ENCODE peak calls at places on chromosomes 11 and 22, in seven cellular contexts. F is GM12878, X is HepG2, Z is SK-N-SH, V is HCT116, I is H1, L is K562. U is an unnamed sample.

GRCh38 chr11:96219981-96220623 is 122.9 kb downstream of the MAML2 start:
- DNase-seq in F (no peak), X (peak), Z (no peak), V (no peak), I (no peak), L (no peak), U (no peak)

GRCh38 chr22:33853200-33854097 is 66.8 kb downstream of the LARGE1 start:
- DNase-seq in F (peak), X (peak), Z (peak), V (no peak), I (no peak), L (no peak), U (peak)

GRCh38 chr22:49975543-49976389 is 15.2 kb downstream of the PIM3 start:
- DNase-seq in F (no peak), X (no peak), Z (peak), V (no peak), I (no peak), L (peak), U (no peak)

GRCh38 chr11:99803501-99803900 is 782.8 kb downstream of the CNTN5 start:
- DNase-seq in F (no peak), X (no peak), Z (no peak), V (no peak), I (no peak), L (no peak), U (no peak)

GRCh38 chr11:60390389-60390788 is 5.9 kb upstream of the MS4A14 start:
- DNase-seq in F (no peak), X (no peak), Z (no peak), V (no peak), I (no peak), L (no peak), U (no peak)

GRCh38 chr22:28075260-28075981 is 156.4 kb upstream of the PITPNB start:
- DNase-seq in F (no peak), X (peak), Z (no peak), V (no peak), I (no peak), L (no peak), U (no peak)

GRCh38 chr11:92556435-92556834 is 331.8 kb downstream of the FAT3 start:
- DNase-seq in F (no peak), X (no peak), Z (no peak), V (no peak), I (no peak), L (no peak), U (peak)

GRCh38 chr11:116703421-116703820 is 69.4 kb downstream of the BUD13 start:
- DNase-seq in F (no peak), X (no peak), Z (peak), V (no peak), I (no peak), L (no peak), U (no peak)

GRCh38 chr11:65501530-65502273 is 2.9 kb downstream of the MALAT1 start:
- DNase-seq in F (no peak), X (no peak), Z (no peak), V (no peak), I (no peak), L (peak), U (no peak)

GRCh38 chr11:30889116-30889765 is 303.1 kb upstream of the MPPED2 start:
- DNase-seq in F (no peak), X (no peak), Z (no peak), V (no peak), I (no peak), L (no peak), U (no peak)

GRCh38 chr11:131351848-131352247 is 18.6 kb upstream of the NTM start:
- DNase-seq in F (no peak), X (no peak), Z (no peak), V (no peak), I (no peak), L (no peak), U (no peak)

GRCh38 chr22:37228106-37229011 is 15.7 kb downstream of the RAC2 start:
- DNase-seq in F (no peak), X (no peak), Z (no peak), V (peak), I (no peak), L (no peak), U (no peak)

GRCh38 chr11:95364324-95365295 is 133.6 kb upstream of the SESN3 start:
- DNase-seq in F (no peak), X (peak), Z (peak), V (no peak), I (no peak), L (no peak), U (no peak)

GRCh38 chr22:43066844-43067385 is 22.3 kb downstream of the TTLL1 start:
- DNase-seq in F (no peak), X (no peak), Z (no peak), V (peak), I (no peak), L (no peak), U (no peak)

GRCh38 chr22:19041403-19042074 is 80.7 kb downstream of the DGCR2 start:
- DNase-seq in F (no peak), X (no peak), Z (no peak), V (no peak), I (no peak), L (no peak), U (no peak)

GRCh38 chr22:27133951-27134664 is 476.7 kb downstream of the MIAT start:
- DNase-seq in F (no peak), X (no peak), Z (no peak), V (no peak), I (no peak), L (peak), U (no peak)

GRCh38 chr11:116869610-116870009 is 32.2 kb upstream of the APOA1 start:
- DNase-seq in F (no peak), X (peak), Z (no peak), V (no peak), I (no peak), L (no peak), U (no peak)

GRCh38 chr11:67320011-67320410 is 16.7 kb downstream of the SSH3 start:
- DNase-seq in F (no peak), X (no peak), Z (no peak), V (no peak), I (no peak), L (no peak), U (no peak)

GRCh38 chr11:94602430-94603372 is 35.5 kb downstream of the PIWIL4 start:
- DNase-seq in F (peak), X (peak), Z (no peak), V (no peak), I (no peak), L (peak), U (peak)

GRCh38 chr11:25981998-25982397 is 349.9 kb upstream of the ANO3 start:
- DNase-seq in F (peak), X (peak), Z (peak), V (no peak), I (no peak), L (no peak), U (peak)

GRCh38 chr11:65639623-65640482 is 2.0 kb downstream of the SIPA1 start:
- DNase-seq in F (peak), X (no peak), Z (no peak), V (no peak), I (no peak), L (no peak), U (no peak)

GRCh38 chr11:119103793-119104192 is 2.1 kb upstream of the DPAGT1 start:
- DNase-seq in F (no peak), X (no peak), Z (no peak), V (no peak), I (no peak), L (no peak), U (no peak)

GRCh38 chr11:109001585-109001984 is 336.7 kb downstream of the DDX10 start:
- DNase-seq in F (no peak), X (no peak), Z (no peak), V (no peak), I (no peak), L (no peak), U (no peak)

GRCh38 chr11:57546869-57547518 is 9.6 kb downstream of the SMTNL1 start:
- DNase-seq in F (no peak), X (peak), Z (peak), V (no peak), I (no peak), L (peak), U (peak)

GRCh38 chr11:45683285-45684058 is 18.1 kb upstream of the CHST1 start:
- DNase-seq in F (no peak), X (no peak), Z (no peak), V (no peak), I (no peak), L (no peak), U (no peak)

GRCh38 chr22:45531441-45531840 is 28.8 kb downstream of the FBLN1 start:
- DNase-seq in F (no peak), X (no peak), Z (no peak), V (no peak), I (no peak), L (no peak), U (no peak)

GRCh38 chr22:34055525-34056200 is 135.4 kb upstream of the LARGE1 start:
- DNase-seq in F (no peak), X (peak), Z (peak), V (no peak), I (peak), L (peak), U (peak)

GRCh38 chr11:130031945-130032344 is 29.3 kb upstream of the PRDM10 start:
- DNase-seq in F (no peak), X (no peak), Z (no peak), V (no peak), I (no peak), L (no peak), U (no peak)

GRCh38 chr11:70048279-70049024 is 29.7 kb upstream of the ANO1 start:
- DNase-seq in F (no peak), X (no peak), Z (peak), V (peak), I (no peak), L (peak), U (peak)

GRCh38 chr11:104736503-104736902 is 161.8 kb downstream of the CASP12 start:
- DNase-seq in F (no peak), X (no peak), Z (no peak), V (no peak), I (no peak), L (no peak), U (no peak)

GRCh38 chr11:132718711-132719641 is 813.3 kb downstream of the OPCML start:
- DNase-seq in F (no peak), X (no peak), Z (no peak), V (no peak), I (no peak), L (no peak), U (no peak)

GRCh38 chr22:36237462-36238347 is 1.6 kb downstream of the APOL2 start:
- DNase-seq in F (no peak), X (no peak), Z (no peak), V (no peak), I (no peak), L (no peak), U (no peak)

GRCh38 chr22:44537016-44537936 is 39.2 kb upstream of the RTL6 start:
- DNase-seq in F (no peak), X (no peak), Z (peak), V (no peak), I (no peak), L (no peak), U (no peak)

GRCh38 chr11:108973402-108974119 is 308.7 kb downstream of the DDX10 start:
- DNase-seq in F (no peak), X (no peak), Z (no peak), V (no peak), I (no peak), L (no peak), U (no peak)

GRCh38 chr11:60719406-60719805 is 5.1 kb upstream of the MS4A18 start:
- DNase-seq in F (no peak), X (no peak), Z (no peak), V (no peak), I (no peak), L (no peak), U (no peak)

GRCh38 chr11:113168358-113168757 is 146.0 kb upstream of the TTC12 start:
- DNase-seq in F (no peak), X (no peak), Z (no peak), V (no peak), I (no peak), L (no peak), U (no peak)

GRCh38 chr11:117600261-117600783 is 196.7 kb downstream of the DSCAML1 start:
- DNase-seq in F (no peak), X (no peak), Z (no peak), V (no peak), I (no peak), L (no peak), U (no peak)

GRCh38 chr11:126637800-126638175 is 282.3 kb downstream of the ST3GAL4 start:
- DNase-seq in F (no peak), X (no peak), Z (no peak), V (no peak), I (no peak), L (no peak), U (no peak)

GRCh38 chr11:72613977-72614376 is 60.2 kb downstream of the PDE2A start:
- DNase-seq in F (peak), X (no peak), Z (no peak), V (no peak), I (no peak), L (peak), U (no peak)

GRCh38 chr11:65798882-65799281 is 12.0 kb downstream of the OVOL1 start:
- DNase-seq in F (no peak), X (no peak), Z (no peak), V (no peak), I (no peak), L (no peak), U (no peak)

GRCh38 chr11:35764414-35764813 is 101.8 kb downstream of the TRIM44 start:
- DNase-seq in F (no peak), X (no peak), Z (no peak), V (no peak), I (no peak), L (no peak), U (no peak)
- TF ChIP-seq JUND in F (no peak), X (no peak), Z (no peak), V (no peak), I (no peak), L (no peak), U (no peak)

DNA sequence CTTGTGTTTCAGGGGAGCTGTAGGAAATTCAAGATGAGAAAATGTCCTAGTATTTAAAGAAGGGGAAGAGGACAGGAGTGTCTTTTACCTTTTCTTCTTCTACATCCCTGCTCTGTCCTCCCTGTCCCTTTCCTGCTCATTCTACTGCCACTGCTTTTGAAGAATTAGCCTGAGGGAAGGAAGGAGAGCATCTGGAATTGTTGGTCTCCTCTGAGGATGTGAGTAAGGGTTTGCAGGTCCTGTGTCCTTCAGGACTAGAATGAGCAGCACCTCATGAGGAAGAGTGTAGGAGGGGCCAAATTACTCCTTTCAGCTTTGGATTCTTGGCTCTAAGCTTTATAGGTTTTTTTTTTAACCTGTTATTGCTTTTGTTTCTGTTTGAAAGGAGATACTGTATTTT is 24.2 kb downstream of the SNU13 start:
- DNase-seq in F (no peak), X (no peak), Z (no peak), V (no peak), I (no peak), L (no peak), U (no peak)
- TF ChIP-seq JUND in F (no peak), X (no peak), Z (no peak), V (no peak), I (no peak), L (no peak), U (no peak)

GRCh38 chr22:48566741-48567140 is 1260.9 kb downstream of the BRD1 start:
- DNase-seq in F (no peak), X (no peak), Z (no peak), V (no peak), I (no peak), L (no peak), U (no peak)

GRCh38 chr22:48567213-48567975 is 1260.3 kb downstream of the BRD1 start:
- DNase-seq in F (no peak), X (no peak), Z (peak), V (no peak), I (no peak), L (no peak), U (no peak)

GRCh38 chr22:48570912-48571311 is 1256.8 kb downstream of the BRD1 start:
- DNase-seq in F (no peak), X (no peak), Z (no peak), V (no peak), I (no peak), L (no peak), U (no peak)

GRCh38 chr22:48569476-48570233 is 1258.0 kb downstream of the BRD1 start:
- DNase-seq in F (no peak), X (no peak), Z (no peak), V (no peak), I (no peak), L (no peak), U (no peak)

GRCh38 chr22:48568736-48569330 is 1258.8 kb downstream of the BRD1 start:
- DNase-seq in F (no peak), X (no peak), Z (no peak), V (no peak), I (no peak), L (no peak), U (no peak)
- TF ChIP-seq JUND in F (no peak), X (no peak), Z (no peak), V (no peak), I (no peak), L (no peak), U (no peak)

DNA sequence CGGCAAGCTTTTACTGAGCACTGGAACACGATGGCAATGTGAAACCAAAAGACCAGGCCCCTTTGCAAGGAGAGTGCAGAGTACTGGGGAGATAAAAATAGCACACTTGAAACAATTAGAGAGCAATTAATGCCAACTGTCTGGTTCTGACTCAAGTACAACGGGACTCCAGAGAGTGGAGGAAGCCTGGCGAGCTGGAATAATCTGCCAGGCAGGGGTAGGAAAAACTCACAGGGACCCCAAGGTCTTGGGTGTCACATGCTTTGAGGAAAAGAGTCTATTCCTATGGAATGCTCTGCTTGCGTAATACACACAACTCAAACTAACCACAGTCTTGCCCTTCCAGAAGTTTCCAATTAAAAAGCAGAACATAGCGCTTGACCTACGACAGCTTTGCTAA is 113.0 kb upstream of the CLMP start:
- DNase-seq in F (peak), X (no peak), Z (peak), V (no peak), I (no peak), L (no peak), U (no peak)
- TF ChIP-seq JUND in F (no peak), X (no peak), Z (no peak), V (no peak), I (no peak), L (no peak), U (no peak)

DNA sequence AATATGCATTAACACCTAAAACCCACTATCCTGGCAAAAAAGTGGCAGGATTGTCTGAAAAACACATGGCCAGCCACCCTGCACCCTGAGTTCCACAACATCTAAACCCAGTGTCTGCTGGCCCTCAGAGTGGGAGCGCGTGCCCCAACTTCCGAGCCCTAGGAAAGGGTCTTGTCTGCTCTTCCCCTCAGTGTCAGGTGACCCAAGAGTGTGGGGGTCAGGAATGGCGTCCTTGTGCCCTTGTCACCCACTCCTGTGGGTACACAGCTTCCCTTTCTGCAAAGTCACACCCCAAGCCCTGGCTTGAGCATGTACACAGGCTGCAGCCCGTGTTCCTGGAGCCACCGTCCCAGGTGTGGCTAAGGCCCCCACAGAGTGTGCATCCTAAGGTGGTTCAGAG is 67.6 kb downstream of the CDKN1C start:
- DNase-seq in F (no peak), X (no peak), Z (no peak), V (no peak), I (no peak), L (no peak), U (no peak)
- TF ChIP-seq JUND in F (no peak), X (no peak), Z (no peak), V (no peak), I (no peak), L (no peak), U (no peak)

GRCh38 chr11:74820763-74821162 is 72.1 kb downstream of the RNF169 start:
- DNase-seq in F (no peak), X (peak), Z (no peak), V (no peak), I (no peak), L (no peak), U (no peak)
- TF ChIP-seq JUND in F (no peak), X (no peak), Z (peak), V (no peak), I (no peak), L (no peak), U (no peak)

DNA sequence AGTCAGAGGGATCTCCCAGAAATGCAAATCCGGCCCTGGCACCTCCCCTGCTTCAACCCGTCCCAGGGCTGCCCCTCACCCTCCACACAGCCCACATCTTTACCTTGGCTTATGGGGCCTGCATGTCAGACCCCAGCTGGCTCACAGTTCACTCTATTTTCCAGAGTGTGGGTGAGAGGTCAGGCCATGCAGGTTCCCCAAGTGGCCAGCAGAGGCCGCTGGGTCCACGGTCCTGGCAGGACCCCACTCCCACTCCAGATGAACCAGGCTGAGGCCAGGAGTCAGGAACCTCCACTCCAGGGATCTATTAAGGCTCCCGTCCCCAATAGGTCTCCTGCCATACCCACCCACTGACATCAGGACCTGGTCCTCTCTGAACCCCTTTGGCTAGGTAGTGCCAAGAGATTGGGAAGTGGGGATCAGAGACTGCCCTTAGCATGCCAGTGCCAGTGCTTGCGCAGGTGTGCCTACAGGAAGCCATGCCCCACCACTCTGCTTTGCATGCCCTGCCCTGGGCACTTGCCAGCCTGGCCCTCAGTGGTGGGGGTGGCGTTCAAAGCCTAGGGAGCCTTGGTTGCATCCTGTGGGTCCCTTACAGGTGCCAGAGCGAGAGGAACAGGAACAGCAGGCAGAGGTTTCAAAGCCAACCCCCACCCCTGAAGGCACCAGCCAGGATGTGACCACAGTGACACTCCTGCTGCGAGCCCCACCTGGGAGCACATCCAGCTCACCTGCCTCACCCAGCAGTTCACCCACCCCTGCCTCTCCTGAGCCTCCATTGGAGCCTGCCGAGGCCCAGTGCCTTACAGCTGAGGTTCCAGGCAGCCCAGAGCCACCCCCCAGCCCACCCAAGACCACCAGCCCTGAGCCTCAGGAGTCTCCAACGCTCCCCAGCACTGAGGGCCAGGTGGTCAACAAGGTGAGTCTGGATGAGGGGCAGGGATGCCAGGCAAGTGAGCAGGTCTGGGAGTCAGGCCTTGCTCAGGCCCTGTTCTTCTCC is 8.3 kb downstream of the SMTN start:
- DNase-seq in F (no peak), X (no peak), Z (peak), V (no peak), I (no peak), L (peak), U (no peak)
- TF ChIP-seq JUND in F (no peak), X (no peak), Z (no peak), V (no peak), I (no peak), L (no peak), U (no peak)